ENCODE peak calls at places on chromosomes 16 and 17, in five cellular contexts. One of them, this sample, is unnamed.

GRCh38 chr16:35725949-35726348 is 2266.5 kb downstream of the TP53TG3F start:
- DNase-seq in breast epithelium: no peak
- DNase-seq in HCT116: no peak
- DNase-seq in spleen: no peak
- DNase-seq in Peyer's patch: no peak
- DNase-seq in this sample: no peak

GRCh38 chr16:87853411-87854052 is 15.8 kb downstream of the SLC7A5 start:
- DNase-seq in Peyer's patch: peak
- DNase-seq in spleen: peak
- DNase-seq in breast epithelium: peak
- DNase-seq in HCT116: peak
- DNase-seq in this sample: peak

GRCh38 chr17:71780596-71780995 is 340.2 kb upstream of the SOX9 start:
- DNase-seq in Peyer's patch: no peak
- DNase-seq in HCT116: no peak
- DNase-seq in breast epithelium: no peak
- DNase-seq in spleen: no peak
- DNase-seq in this sample: no peak

GRCh38 chr17:1384881-1385280 is 15.1 kb downstream of the YWHAE start:
- DNase-seq in HCT116: no peak
- DNase-seq in breast epithelium: no peak
- DNase-seq in Peyer's patch: no peak
- DNase-seq in spleen: no peak
- DNase-seq in this sample: no peak

GRCh38 chr16:87006789-87007745 is 310.1 kb downstream of the C16orf95 start:
- DNase-seq in spleen: no peak
- DNase-seq in breast epithelium: no peak
- DNase-seq in HCT116: no peak
- DNase-seq in Peyer's patch: no peak
- DNase-seq in this sample: no peak

GRCh38 chr16:78503501-78504110 is 404.2 kb downstream of the WWOX start:
- DNase-seq in HCT116: peak
- DNase-seq in breast epithelium: no peak
- DNase-seq in spleen: no peak
- DNase-seq in Peyer's patch: no peak
- DNase-seq in this sample: peak

GRCh38 chr16:55569025-55569424 is 2.5 kb downstream of the CAPNS2 start:
- DNase-seq in spleen: no peak
- DNase-seq in HCT116: no peak
- DNase-seq in breast epithelium: no peak
- DNase-seq in Peyer's patch: no peak
- DNase-seq in this sample: no peak

GRCh38 chr16:57041182-57042156 is 50.9 kb upstream of the CPNE2 start:
- DNase-seq in HCT116: no peak
- DNase-seq in spleen: peak
- DNase-seq in breast epithelium: no peak
- DNase-seq in Peyer's patch: no peak
- DNase-seq in this sample: no peak

GRCh38 chr17:46159686-46160085 is 33.5 kb downstream of the KANSL1 start:
- DNase-seq in HCT116: no peak
- DNase-seq in spleen: no peak
- DNase-seq in breast epithelium: no peak
- DNase-seq in Peyer's patch: no peak
- DNase-seq in this sample: no peak

GRCh38 chr17:44828919-44829557 is 1.0 kb downstream of the GJC1 start:
- DNase-seq in spleen: no peak
- DNase-seq in HCT116: no peak
- DNase-seq in breast epithelium: no peak
- DNase-seq in Peyer's patch: no peak
- DNase-seq in this sample: no peak

GRCh38 chr17:29581583-29582253 is 7.7 kb downstream of the GIT1 start:
- DNase-seq in spleen: peak
- DNase-seq in HCT116: no peak
- DNase-seq in Peyer's patch: peak
- DNase-seq in breast epithelium: no peak
- DNase-seq in this sample: peak

GRCh38 chr16:70250748-70251650 is 741 bp downstream of the EXOSC6 start:
- DNase-seq in HCT116: no peak
- DNase-seq in Peyer's patch: peak
- DNase-seq in breast epithelium: no peak
- DNase-seq in spleen: peak
- DNase-seq in this sample: peak

GRCh38 chr16:70253291-70254094 is 1.8 kb upstream of the EXOSC6 start:
- DNase-seq in Peyer's patch: no peak
- DNase-seq in breast epithelium: no peak
- DNase-seq in spleen: no peak
- DNase-seq in HCT116: peak
- DNase-seq in this sample: no peak

GRCh38 chr16:70252355-70252988 is 732 bp upstream of the EXOSC6 start:
- DNase-seq in Peyer's patch: no peak
- DNase-seq in breast epithelium: no peak
- DNase-seq in HCT116: no peak
- DNase-seq in spleen: no peak
- DNase-seq in this sample: no peak

GRCh38 chr16:70254095-70254964 is 2.6 kb upstream of the EXOSC6 start:
- DNase-seq in HCT116: no peak
- DNase-seq in Peyer's patch: no peak
- DNase-seq in breast epithelium: no peak
- DNase-seq in spleen: no peak
- DNase-seq in this sample: no peak

DNA sequence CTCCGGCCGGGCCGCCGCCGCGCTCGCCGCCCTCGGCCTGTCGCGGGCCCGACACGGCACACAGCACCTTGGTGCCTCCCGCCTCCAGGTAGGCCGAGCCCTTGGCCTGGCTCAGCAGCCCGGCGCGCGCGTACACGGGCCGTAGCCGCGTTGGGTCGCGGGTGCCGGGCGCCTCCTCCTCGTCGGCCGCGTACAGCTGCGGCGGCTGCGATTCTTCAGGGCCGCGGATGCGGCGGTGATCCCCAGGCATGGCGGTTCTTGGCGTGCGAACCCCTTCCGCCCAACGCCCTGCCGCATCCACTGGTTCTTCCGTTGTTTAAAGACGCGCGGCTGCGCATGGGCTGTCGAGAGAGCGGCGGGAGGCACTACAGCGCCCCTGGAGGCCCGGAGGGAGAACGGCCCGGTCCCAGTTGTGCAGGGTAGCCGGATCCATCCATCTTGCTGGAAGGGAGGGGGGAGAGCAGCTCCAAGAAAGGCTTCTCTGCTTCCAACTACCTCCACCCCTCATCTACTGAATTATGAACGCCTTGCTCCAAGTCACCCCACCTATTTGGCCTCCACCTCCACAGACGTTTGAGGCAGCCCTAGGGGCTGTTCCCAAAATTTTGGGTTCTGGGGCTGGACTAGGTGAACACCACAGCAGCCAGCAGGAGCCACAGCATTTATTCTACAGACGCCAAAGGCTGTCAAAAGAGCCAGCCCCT is at the start of gene EXOSC6:
- DNase-seq in Peyer's patch: peak
- DNase-seq in spleen: peak
- DNase-seq in breast epithelium: peak
- DNase-seq in HCT116: peak
- DNase-seq in this sample: peak
- TF ChIP-seq POLR2A in Peyer's patch: peak
- TF ChIP-seq POLR2A in spleen: peak
- TF ChIP-seq POLR2A in breast epithelium: peak
- TF ChIP-seq POLR2A in HCT116: peak
- TF ChIP-seq POLR2A in this sample: peak

DNA sequence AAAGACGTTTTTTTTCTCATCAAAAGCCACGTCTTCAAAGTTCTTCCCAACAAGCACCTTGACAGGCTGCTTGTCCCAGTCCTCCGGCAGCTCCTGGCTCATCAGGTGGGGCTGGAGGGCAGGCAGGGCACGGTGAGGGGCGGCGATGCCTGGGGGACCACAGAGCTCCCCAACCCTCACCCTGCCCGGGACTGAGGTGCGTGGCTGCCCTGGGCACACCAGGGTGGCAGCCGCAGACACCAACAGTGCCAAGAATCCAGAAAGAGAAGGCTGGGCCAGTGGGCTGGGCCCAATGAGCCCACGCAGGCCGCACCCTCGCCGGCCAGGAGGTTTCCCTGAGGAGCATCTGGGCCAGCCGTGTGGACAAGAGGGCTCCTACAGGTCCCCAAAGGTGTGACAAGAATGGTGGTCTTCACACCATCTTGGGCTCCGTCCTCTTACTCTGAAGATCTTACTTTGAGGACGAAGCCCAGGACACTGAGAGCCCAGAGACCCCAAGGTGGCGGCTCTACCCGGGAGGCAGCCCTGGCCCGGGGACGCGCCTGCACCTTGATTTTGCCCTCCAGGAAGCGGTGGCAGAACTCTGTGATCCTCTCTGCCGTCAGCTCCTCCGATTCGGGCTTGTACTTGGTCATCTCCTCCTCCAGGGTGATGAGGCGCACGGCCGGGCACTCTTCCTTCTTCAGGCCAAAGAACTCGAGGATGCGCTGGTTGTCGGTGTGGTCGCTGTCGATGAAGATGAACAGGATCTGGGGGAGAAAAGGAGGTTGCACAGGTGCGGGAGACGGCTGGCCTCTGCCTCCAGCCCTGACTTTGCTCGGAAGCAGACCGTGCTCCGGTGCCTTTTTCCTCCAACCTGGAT is 11.3 kb upstream of the PPP1R27 start:
- DNase-seq in spleen: peak
- DNase-seq in HCT116: no peak
- DNase-seq in breast epithelium: no peak
- DNase-seq in Peyer's patch: no peak
- DNase-seq in this sample: no peak
- TF ChIP-seq POLR2A in spleen: no peak
- TF ChIP-seq POLR2A in HCT116: no peak
- TF ChIP-seq POLR2A in breast epithelium: no peak
- TF ChIP-seq POLR2A in Peyer's patch: no peak
- TF ChIP-seq POLR2A in this sample: no peak

GRCh38 chr17:80232438-80232837 is 12.2 kb downstream of the SLC26A11 start:
- DNase-seq in Peyer's patch: no peak
- DNase-seq in breast epithelium: no peak
- DNase-seq in spleen: no peak
- DNase-seq in HCT116: no peak
- DNase-seq in this sample: no peak
- TF ChIP-seq POLR2A in Peyer's patch: no peak
- TF ChIP-seq POLR2A in breast epithelium: no peak
- TF ChIP-seq POLR2A in spleen: no peak
- TF ChIP-seq POLR2A in HCT116: no peak
- TF ChIP-seq POLR2A in this sample: no peak

GRCh38 chr16:89318871-89319627 is 101.5 kb downstream of the ZNF778 start:
- DNase-seq in breast epithelium: no peak
- DNase-seq in HCT116: no peak
- DNase-seq in Peyer's patch: no peak
- DNase-seq in spleen: peak
- DNase-seq in this sample: no peak
- TF ChIP-seq POLR2A in breast epithelium: no peak
- TF ChIP-seq POLR2A in HCT116: no peak
- TF ChIP-seq POLR2A in Peyer's patch: no peak
- TF ChIP-seq POLR2A in spleen: no peak
- TF ChIP-seq POLR2A in this sample: no peak

GRCh38 chr16:69756705-69757104 is 2.0 kb upstream of the NOB1 start:
- DNase-seq in Peyer's patch: no peak
- DNase-seq in HCT116: no peak
- DNase-seq in breast epithelium: no peak
- DNase-seq in spleen: no peak
- DNase-seq in this sample: no peak

GRCh38 chr16:69763557-69763942 is 1.4 kb downstream of the WWP2 start:
- DNase-seq in spleen: no peak
- DNase-seq in HCT116: no peak
- DNase-seq in Peyer's patch: no peak
- DNase-seq in breast epithelium: no peak
- DNase-seq in this sample: peak

GRCh38 chr16:69762843-69763556 is 868 bp downstream of the WWP2 start:
- DNase-seq in breast epithelium: no peak
- DNase-seq in spleen: no peak
- DNase-seq in Peyer's patch: no peak
- DNase-seq in HCT116: no peak
- DNase-seq in this sample: no peak

GRCh38 chr16:69767459-69768229 is 5.5 kb downstream of the WWP2 start:
- DNase-seq in spleen: no peak
- DNase-seq in breast epithelium: no peak
- DNase-seq in Peyer's patch: no peak
- DNase-seq in HCT116: no peak
- DNase-seq in this sample: no peak

GRCh38 chr16:69761983-69762842 is at the start of gene WWP2:
- DNase-seq in HCT116: peak
- DNase-seq in spleen: peak
- DNase-seq in breast epithelium: peak
- DNase-seq in Peyer's patch: peak
- DNase-seq in this sample: peak
- TF ChIP-seq POLR2A in HCT116: no peak
- TF ChIP-seq POLR2A in spleen: peak
- TF ChIP-seq POLR2A in breast epithelium: peak
- TF ChIP-seq POLR2A in Peyer's patch: peak
- TF ChIP-seq POLR2A in this sample: peak

GRCh38 chr17:66150708-66151107 is 41.2 kb downstream of the CEP112 start:
- DNase-seq in spleen: no peak
- DNase-seq in Peyer's patch: no peak
- DNase-seq in breast epithelium: no peak
- DNase-seq in HCT116: no peak
- DNase-seq in this sample: no peak
- TF ChIP-seq POLR2A in spleen: no peak
- TF ChIP-seq POLR2A in Peyer's patch: no peak
- TF ChIP-seq POLR2A in breast epithelium: no peak
- TF ChIP-seq POLR2A in HCT116: no peak
- TF ChIP-seq POLR2A in this sample: no peak

This sample was measured in prostate gland.